ENCODE peak calls at places on chromosomes 11 and 22, in seven cellular contexts. H is nephron progenitor cell; L is DND-41; Y is tibial nerve; W is CD8-positive, alpha-beta T cell; F is adrenal gland; A is WTC11. R is an unnamed sample.

GRCh38 chr22:43094085-43094484 is 4.9 kb upstream of the TTLL1 start:
- DNase-seq in A (no peak), W (no peak), F (peak), L (no peak), Y (no peak), H (no peak), R (no peak)

GRCh38 chr11:47907499-47907898 is 59.3 kb upstream of the NUP160 start:
- DNase-seq in Y (no peak), A (no peak), L (no peak), H (no peak), F (no peak), W (no peak), R (no peak)

GRCh38 chr11:123428221-123428631 is 1.8 kb upstream of the GRAMD1B start:
- DNase-seq in H (no peak), F (no peak), W (no peak), A (no peak), L (no peak), Y (no peak), R (no peak)

GRCh38 chr11:16558499-16558898 is 179.9 kb upstream of the C11orf58 start:
- DNase-seq in F (no peak), Y (no peak), H (no peak), A (no peak), W (no peak), L (no peak), R (no peak)

GRCh38 chr22:22034469-22035132 is 52.0 kb upstream of the TOP3B start:
- DNase-seq in Y (no peak), W (no peak), F (no peak), L (no peak), H (no peak), A (no peak), R (no peak)

GRCh38 chr22:18096823-18097222 is 13.8 kb upstream of the TUBA8 start:
- DNase-seq in W (no peak), Y (no peak), A (no peak), H (no peak), F (no peak), L (no peak), R (no peak)

GRCh38 chr11:114399903-114400221 is 449 bp downstream of the C11orf71 start:
- DNase-seq in A (peak), F (no peak), H (peak), L (no peak), Y (peak), W (no peak), R (no peak)

GRCh38 chr11:94794287-94795168 is 26.4 kb downstream of the AMOTL1 start:
- DNase-seq in F (peak), Y (no peak), A (no peak), H (no peak), L (no peak), W (no peak), R (no peak)

GRCh38 chr11:57343825-57344224 is 5.7 kb downstream of the P2RX3 start:
- DNase-seq in W (no peak), A (no peak), F (no peak), Y (no peak), H (no peak), L (no peak), R (no peak)

GRCh38 chr11:8566613-8567210 is 27.3 kb downstream of the STK33 start:
- DNase-seq in Y (no peak), H (peak), F (no peak), A (no peak), L (no peak), W (no peak), R (no peak)

GRCh38 chr11:127182586-127183203 is 182.1 kb upstream of the KIRREL3 start:
- DNase-seq in F (no peak), Y (no peak), W (no peak), A (no peak), H (no peak), L (no peak), R (no peak)
- TF ChIP-seq CTCF in F (no peak), Y (no peak), W (no peak), A (no peak), H (no peak), L (no peak), R (no peak)

GRCh38 chr11:12239396-12240298 is 129.3 kb downstream of the MICAL2 start:
- DNase-seq in A (no peak), F (no peak), Y (no peak), W (no peak), L (peak), H (no peak), R (no peak)
- TF ChIP-seq CTCF in A (no peak), F (no peak), Y (no peak), W (no peak), L (no peak), H (no peak), R (no peak)

DNA sequence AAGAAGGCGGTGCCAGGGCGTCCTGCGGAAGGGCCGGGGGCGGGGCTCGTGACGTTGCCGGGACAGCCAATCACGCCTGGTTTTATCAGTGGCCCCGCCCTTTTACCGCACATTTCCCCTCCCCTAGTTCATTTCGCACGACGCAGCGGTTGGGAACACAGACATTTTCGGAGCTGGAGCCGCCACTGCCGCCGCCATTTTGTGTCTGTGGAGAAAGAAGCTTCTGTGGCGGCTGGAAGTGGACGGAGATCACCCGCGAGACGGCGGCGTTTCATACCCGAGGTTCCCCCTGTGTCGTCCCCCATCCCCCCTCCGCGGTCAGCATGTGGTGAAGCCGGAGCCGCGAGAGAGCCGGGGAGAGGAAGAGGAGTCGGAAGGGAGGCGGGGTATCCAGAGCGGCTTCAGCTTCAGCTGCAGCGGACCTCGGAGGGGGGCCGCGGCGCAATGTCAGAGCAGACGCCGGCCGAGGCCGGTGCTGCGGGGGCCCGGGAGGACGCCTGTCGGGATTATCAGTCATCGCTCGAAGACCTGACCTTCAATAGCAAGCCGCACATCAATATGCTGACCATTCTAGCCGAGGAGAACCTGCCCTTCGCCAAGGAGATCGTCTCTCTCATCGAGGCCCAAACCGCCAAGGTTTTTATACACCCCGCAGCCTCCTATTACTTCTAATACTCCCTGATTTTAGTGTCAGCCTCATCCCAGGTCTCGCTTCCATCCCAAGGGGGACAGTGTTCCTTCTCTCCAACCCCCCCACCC is at the start of gene PCF11:
- DNase-seq in W (no peak), L (no peak), A (peak), Y (no peak), H (no peak), F (no peak), R (no peak)
- TF ChIP-seq CTCF in W (no peak), L (no peak), A (no peak), Y (no peak), H (no peak), F (no peak), R (no peak)

GRCh38 chr11:117724104-117724503 is 72.9 kb downstream of the DSCAML1 start:
- DNase-seq in L (no peak), F (no peak), A (no peak), W (no peak), H (no peak), Y (no peak), R (no peak)

GRCh38 chr11:117724621-117725020 is 72.4 kb downstream of the DSCAML1 start:
- DNase-seq in Y (no peak), W (no peak), A (no peak), H (no peak), F (no peak), L (no peak), R (no peak)

GRCh38 chr11:117722074-117722473 is 74.9 kb downstream of the DSCAML1 start:
- DNase-seq in F (no peak), L (no peak), H (no peak), W (no peak), A (no peak), Y (no peak), R (no peak)

GRCh38 chr11:117723625-117724024 is 73.4 kb downstream of the DSCAML1 start:
- DNase-seq in F (no peak), L (no peak), W (no peak), H (no peak), Y (no peak), A (no peak), R (no peak)

DNA sequence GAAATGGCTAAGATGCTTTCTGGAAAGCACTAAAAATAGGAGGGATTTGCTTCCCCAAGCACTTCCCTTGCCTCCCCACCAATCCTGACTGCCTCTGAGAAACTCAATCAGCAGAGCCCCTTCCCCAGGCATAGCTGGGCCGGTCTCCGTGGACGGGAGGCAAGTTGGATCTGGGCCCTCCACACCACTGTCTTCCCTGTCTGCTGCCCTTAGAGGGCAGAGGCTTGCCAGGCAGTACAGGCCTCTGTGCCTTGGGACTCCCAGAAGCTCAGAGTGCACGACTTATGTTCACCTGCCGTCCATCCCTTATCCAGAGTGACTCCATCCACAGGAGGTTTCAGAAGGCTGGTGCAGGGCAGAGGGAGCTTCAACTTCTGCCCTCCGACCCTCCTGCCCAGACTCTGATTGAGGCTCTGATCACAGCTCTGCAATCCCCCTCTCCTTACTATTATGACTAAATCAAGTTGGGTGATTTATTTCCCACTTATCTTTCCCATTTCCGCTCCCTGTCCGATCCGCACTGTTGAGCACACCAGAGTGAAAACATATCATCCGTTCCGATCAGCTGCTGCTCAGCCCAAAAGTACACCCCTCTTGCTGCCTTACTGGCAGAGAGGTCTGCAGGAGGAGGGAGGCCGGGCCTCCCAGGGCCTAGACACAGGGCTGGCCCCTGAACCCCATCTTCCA is 71.8 kb downstream of the DSCAML1 start:
- DNase-seq in Y (no peak), W (no peak), A (no peak), L (no peak), F (no peak), H (no peak), R (no peak)
- TF ChIP-seq CTCF in Y (no peak), W (no peak), A (no peak), L (no peak), F (no peak), H (no peak), R (no peak)

GRCh38 chr11:46555269-46556054 is 38.4 kb downstream of the AMBRA1 start:
- DNase-seq in Y (no peak), L (peak), H (no peak), W (no peak), F (no peak), A (no peak), R (no peak)

GRCh38 chr11:46559815-46560214 is 34.0 kb downstream of the AMBRA1 start:
- DNase-seq in F (no peak), L (no peak), H (no peak), W (no peak), A (no peak), Y (no peak), R (no peak)

GRCh38 chr11:46554205-46555162 is 39.3 kb downstream of the AMBRA1 start:
- DNase-seq in Y (no peak), F (peak), W (no peak), L (no peak), A (no peak), H (no peak), R (no peak)

GRCh38 chr11:46560300-46561025 is 33.4 kb downstream of the AMBRA1 start:
- DNase-seq in H (no peak), W (peak), A (no peak), F (peak), Y (no peak), L (peak), R (no peak)

GRCh38 chr11:46557684-46558151 is 36.1 kb downstream of the AMBRA1 start:
- DNase-seq in L (no peak), W (no peak), H (no peak), Y (no peak), A (no peak), F (peak), R (no peak)
- TF ChIP-seq CTCF in L (no peak), W (no peak), H (no peak), Y (no peak), A (no peak), F (no peak), R (no peak)

R was measured in neural crest cell.